ENCODE peak calls at places on chromosomes 3 and 15, in five cellular contexts. One of them, this sample, is unnamed.

GRCh38 chr15:40506964-40507571 is 36.3 kb downstream of the CHST14 start:
- DNase-seq in GOT3: peak
- DNase-seq in foreskin fibroblast: peak
- DNase-seq in A172: peak
- DNase-seq in activated CD4-positive, alpha-beta T cell treated with anti-CD3 and anti-CD28 coated beads for 1 hour: peak
- DNase-seq in this sample: peak

GRCh38 chr3:168996622-168997021 is 666.9 kb downstream of the MECOM start:
- DNase-seq in GOT3: no peak
- DNase-seq in foreskin fibroblast: no peak
- DNase-seq in A172: no peak
- DNase-seq in activated CD4-positive, alpha-beta T cell treated with anti-CD3 and anti-CD28 coated beads for 1 hour: no peak
- DNase-seq in this sample: no peak

GRCh38 chr3:60600848-60601247 is 650.4 kb downstream of the FHIT start:
- DNase-seq in GOT3: no peak
- DNase-seq in foreskin fibroblast: no peak
- DNase-seq in A172: no peak
- DNase-seq in activated CD4-positive, alpha-beta T cell treated with anti-CD3 and anti-CD28 coated beads for 1 hour: no peak
- DNase-seq in this sample: no peak

GRCh38 chr3:27458929-27459328 is 25.3 kb downstream of the SLC4A7 start:
- DNase-seq in GOT3: no peak
- DNase-seq in foreskin fibroblast: no peak
- DNase-seq in A172: no peak
- DNase-seq in activated CD4-positive, alpha-beta T cell treated with anti-CD3 and anti-CD28 coated beads for 1 hour: no peak
- DNase-seq in this sample: no peak

GRCh38 chr15:82936966-82937647 is 15.4 kb downstream of the HOMER2 start:
- DNase-seq in GOT3: no peak
- DNase-seq in foreskin fibroblast: no peak
- DNase-seq in A172: peak
- DNase-seq in activated CD4-positive, alpha-beta T cell treated with anti-CD3 and anti-CD28 coated beads for 1 hour: no peak
- DNase-seq in this sample: no peak

GRCh38 chr3:4750306-4751056 is 228.8 kb upstream of the BHLHE40 start:
- DNase-seq in GOT3: no peak
- DNase-seq in foreskin fibroblast: no peak
- DNase-seq in A172: peak
- DNase-seq in activated CD4-positive, alpha-beta T cell treated with anti-CD3 and anti-CD28 coated beads for 1 hour: no peak
- DNase-seq in this sample: no peak

GRCh38 chr15:39549912-39550311 is 31.0 kb upstream of the THBS1 start:
- DNase-seq in GOT3: no peak
- DNase-seq in foreskin fibroblast: no peak
- DNase-seq in A172: no peak
- DNase-seq in activated CD4-positive, alpha-beta T cell treated with anti-CD3 and anti-CD28 coated beads for 1 hour: no peak
- DNase-seq in this sample: no peak

GRCh38 chr3:177150970-177151627 is 46.2 kb downstream of the TBL1XR1 start:
- DNase-seq in GOT3: no peak
- DNase-seq in foreskin fibroblast: peak
- DNase-seq in A172: peak
- DNase-seq in activated CD4-positive, alpha-beta T cell treated with anti-CD3 and anti-CD28 coated beads for 1 hour: no peak
- DNase-seq in this sample: no peak

GRCh38 chr3:190261740-190262139 is 60.5 kb downstream of the CLDN1 start:
- DNase-seq in GOT3: no peak
- DNase-seq in foreskin fibroblast: no peak
- DNase-seq in A172: no peak
- DNase-seq in activated CD4-positive, alpha-beta T cell treated with anti-CD3 and anti-CD28 coated beads for 1 hour: no peak
- DNase-seq in this sample: no peak

This sample was measured in progenitor cell of endocrine pancreas.